ENCODE peak calls at places on chromosomes 12 and 14, in eight cellular contexts. M, O, E, K, P, I, S and X are unnamed samples.

GRCh38 chr12:112537710-112538396 is 119.1 kb downstream of the PTPN11 start:
- DNase-seq in I (no peak), O (no peak), M (peak), E (peak), S (no peak), P (no peak), K (no peak), X (no peak)

GRCh38 chr14:102591372-102591943 is 991 bp upstream of the RCOR1 start:
- DNase-seq in K (no peak), I (peak), P (peak), S (no peak), O (no peak), E (no peak), M (peak), X (peak)

GRCh38 chr12:46266869-46267617 is 1.8 kb downstream of the SLC38A1 start:
- DNase-seq in K (no peak), I (peak), M (peak), E (peak), S (peak), O (peak), P (peak), X (peak)

GRCh38 chr12:109663766-109664165 is 49.9 kb upstream of the FAM222A start:
- DNase-seq in I (no peak), O (no peak), K (no peak), S (no peak), M (no peak), E (no peak), P (no peak), X (no peak)

GRCh38 chr14:40623641-40624040 is 983.0 kb upstream of the LRFN5 start:
- DNase-seq in P (no peak), S (no peak), O (no peak), E (no peak), M (no peak), K (no peak), I (no peak), X (no peak)

GRCh38 chr12:132089407-132089910 is 54.7 kb downstream of the DDX51 start:
- DNase-seq in K (no peak), P (no peak), O (no peak), I (no peak), E (no peak), S (no peak), M (no peak), X (no peak)

GRCh38 chr12:95446511-95446910 is 27.4 kb upstream of the METAP2 start:
- DNase-seq in I (peak), K (no peak), E (no peak), O (no peak), P (peak), M (no peak), S (no peak), X (no peak)

GRCh38 chr14:69299286-69300035 is 39.5 kb downstream of the GALNT16 start:
- DNase-seq in K (no peak), I (no peak), E (no peak), S (no peak), O (no peak), M (no peak), P (no peak), X (no peak)

GRCh38 chr12:127810026-127810425 is 456.9 kb upstream of the TMEM132C start:
- DNase-seq in K (no peak), O (no peak), I (peak), M (peak), P (no peak), S (no peak), E (peak), X (no peak)

GRCh38 chr12:104952816-104953215 is 5.3 kb downstream of the SLC41A2 start:
- DNase-seq in P (no peak), O (no peak), E (no peak), S (no peak), I (no peak), K (no peak), M (no peak), X (no peak)

GRCh38 chr12:42237853-42238239 is 202 bp downstream of the YAF2 start:
- DNase-seq in S (peak), O (peak), M (no peak), I (no peak), P (no peak), K (no peak), E (no peak), X (no peak)

GRCh38 chr12:7345232-7345631 is 41.4 kb downstream of the ACSM4 start:
- DNase-seq in E (no peak), I (no peak), M (no peak), K (no peak), S (no peak), P (no peak), O (no peak), X (no peak)

GRCh38 chr12:88111074-88111652 is 30.7 kb downstream of the CEP290 start:
- DNase-seq in E (peak), P (no peak), S (peak), K (no peak), I (peak), M (peak), O (no peak), X (no peak)

GRCh38 chr14:60490270-60490669 is 4.4 kb upstream of the C14orf39 start:
- DNase-seq in E (no peak), O (no peak), S (no peak), M (no peak), I (no peak), K (no peak), P (no peak), X (no peak)

GRCh38 chr12:41944241-41944640 is 200.4 kb downstream of the GXYLT1 start:
- DNase-seq in I (no peak), E (no peak), K (no peak), S (no peak), P (no peak), O (no peak), M (no peak), X (no peak)

GRCh38 chr12:52244615-52244994 is 11.6 kb downstream of the KRT7 start:
- DNase-seq in S (no peak), O (no peak), I (no peak), M (peak), K (no peak), E (peak), P (no peak), X (no peak)

GRCh38 chr12:24903305-24904088 is 45.4 kb downstream of the BCAT1 start:
- DNase-seq in M (no peak), S (no peak), E (no peak), P (no peak), I (peak), O (no peak), K (no peak), X (no peak)

GRCh38 chr12:25979563-25979962 is 21.1 kb downstream of the RASSF8 start:
- DNase-seq in O (no peak), I (no peak), E (no peak), M (peak), K (no peak), P (no peak), S (no peak), X (no peak)

GRCh38 chr12:9378430-9378835 is 170.2 kb upstream of the PZP start:
- DNase-seq in O (no peak), E (no peak), S (no peak), M (no peak), P (no peak), K (no peak), I (no peak), X (no peak)

GRCh38 chr14:92900660-92901059 is 22.3 kb upstream of the CHGA start:
- DNase-seq in K (no peak), I (no peak), E (no peak), O (no peak), S (no peak), M (no peak), P (no peak), X (no peak)

GRCh38 chr12:49201595-49202295 is 12.9 kb upstream of the TUBA1A start:
- DNase-seq in P (no peak), S (no peak), O (no peak), M (peak), I (peak), E (peak), K (no peak), X (no peak)

GRCh38 chr12:29157486-29157946 is 8.4 kb downstream of the FAR2 start:
- DNase-seq in K (no peak), S (no peak), M (peak), I (no peak), O (no peak), E (peak), P (no peak), X (no peak)

GRCh38 chr14:58368951-58369350 is 26.8 kb upstream of the TOMM20L start:
- DNase-seq in E (no peak), I (no peak), P (no peak), O (no peak), M (no peak), K (no peak), S (no peak), X (no peak)

GRCh38 chr12:128761305-128761880 is 62.4 kb downstream of the SLC15A4 start:
- DNase-seq in E (no peak), S (no peak), M (no peak), O (no peak), K (no peak), I (no peak), P (no peak), X (no peak)

GRCh38 chr12:11729439-11730150 is 80.1 kb downstream of the ETV6 start:
- DNase-seq in P (no peak), M (no peak), S (no peak), K (no peak), I (no peak), E (no peak), O (no peak), X (no peak)

GRCh38 chr12:3881208-3881980 is 8.2 kb upstream of the PARP11 start:
- DNase-seq in S (no peak), O (no peak), I (no peak), M (no peak), E (no peak), P (no peak), K (no peak), X (no peak)